ENCODE peak calls at places on chromosome 22, in four cellular contexts. C is NCI-H774; H is activated naive CD4-positive, alpha-beta T cell treated with anti-CD3 and anti-CD28 coated beads, Interleukin-2, amount 50 U/mL, for 16 hours; Z is CD4-positive, CD25-positive, alpha-beta regulatory T cell. F is an unnamed sample.

GRCh38 chr22:31491218-31491962 is 1.7 kb upstream of the EIF4ENIF1 start:
- DNase-seq in C (no peak), Z (no peak), H (no peak), F (no peak)

GRCh38 chr22:31838917-31839316 is 85.1 kb downstream of the DEPDC5 start:
- DNase-seq in C (no peak), H (no peak), Z (no peak), F (no peak)

GRCh38 chr22:19868773-19869471 is 14.2 kb upstream of the GNB1L start:
- DNase-seq in C (no peak), H (peak), Z (no peak), F (no peak)

GRCh38 chr22:30078320-30079311 is 1.6 kb upstream of the HORMAD2 start:
- DNase-seq in H (peak), Z (peak), C (no peak), F (no peak)

GRCh38 chr22:32475428-32476010 is 908 bp downstream of the FBXO7 start:
- DNase-seq in H (peak), Z (no peak), C (no peak), F (no peak)

GRCh38 chr22:25410849-25411248 is 153.6 kb upstream of the GRK3 start:
- DNase-seq in Z (no peak), C (no peak), H (no peak), F (no peak)

GRCh38 chr22:38412435-38413084 is 42.4 kb downstream of the KCNJ4 start:
- DNase-seq in Z (peak), C (no peak), H (peak), F (no peak)

GRCh38 chr22:20080445-20080775 is 369 bp downstream of the DGCR8 start:
- DNase-seq in H (peak), Z (peak), C (peak), F (peak)